ENCODE peak calls at places on chromosomes 11 and 22, in nine cellular contexts. X, N, J, B, Q, E, F, S and C are unnamed samples.

GRCh38 chr22:29112680-29113079 is 39.8 kb downstream of the KREMEN1 start:
- DNase-seq in B (no peak), X (no peak), Q (no peak), E (no peak), N (no peak), F (no peak), J (no peak), S (no peak), C (no peak)

GRCh38 chr11:68052137-68052873 is 13.5 kb downstream of the TCIRG1 start:
- DNase-seq in J (no peak), F (no peak), X (no peak), Q (no peak), S (no peak), E (no peak), N (no peak), B (no peak), C (no peak)

GRCh38 chr11:109130910-109131309 is 291.1 kb upstream of the C11orf87 start:
- DNase-seq in S (no peak), Q (no peak), N (no peak), E (no peak), F (no peak), X (no peak), J (no peak), B (no peak), C (no peak)

GRCh38 chr11:78961938-78962701 is 387.5 kb upstream of the NARS2 start:
- DNase-seq in J (no peak), N (peak; percentile 82), X (no peak), F (peak; percentile 61), S (no peak), E (peak; percentile 64), B (peak; percentile 23), Q (no peak), C (no peak)

GRCh38 chr11:80955588-80955987 is 1514.8 kb upstream of the TENM4 start:
- DNase-seq in X (no peak), B (no peak), S (no peak), E (no peak), Q (no peak), J (no peak), N (no peak), F (no peak), C (no peak)

GRCh38 chr11:115930886-115931537 is 426.8 kb upstream of the CADM1 start:
- DNase-seq in J (no peak), B (no peak), E (no peak), Q (no peak), N (no peak), X (no peak), F (no peak), S (no peak), C (no peak)

GRCh38 chr11:40185793-40186192 is 1273.7 kb downstream of the LRRC4C start:
- DNase-seq in B (no peak), S (no peak), N (no peak), X (no peak), Q (no peak), E (no peak), F (no peak), J (no peak), C (no peak)

GRCh38 chr22:20651286-20651685 is 122.6 kb upstream of the SERPIND1 start:
- DNase-seq in F (no peak), B (no peak), N (no peak), S (no peak), Q (no peak), J (no peak), X (no peak), E (no peak), C (no peak)

GRCh38 chr22:31130873-31131272 is 8.1 kb downstream of the INPP5J start:
- DNase-seq in N (no peak), F (no peak), Q (no peak), J (no peak), B (no peak), E (no peak), X (no peak), S (no peak), C (no peak)

GRCh38 chr11:30314625-30315024 is 8.3 kb upstream of the ARL14EP start:
- DNase-seq in Q (no peak), N (no peak), S (no peak), E (no peak), F (no peak), J (no peak), X (peak; percentile 21), B (no peak), C (no peak)

GRCh38 chr11:103662880-103663279 is 373.6 kb upstream of the DDI1 start:
- DNase-seq in E (no peak), S (no peak), J (no peak), B (no peak), Q (no peak), N (no peak), X (no peak), F (no peak), C (no peak)

GRCh38 chr11:120780239-120780638 is 243.7 kb upstream of the TBCEL start:
- DNase-seq in X (peak; percentile 68), J (no peak), E (no peak), N (no peak), F (no peak), Q (no peak), B (no peak), S (no peak), C (no peak)

GRCh38 chr22:46072030-46072881 is 78.1 kb upstream of the PPARA start:
- DNase-seq in Q (peak; percentile 42), E (no peak), B (peak; percentile 77), F (no peak), J (no peak), S (no peak), X (peak; percentile 18), N (peak; percentile 61), C (no peak)

GRCh38 chr11:34613462-34614183 is 7.3 kb upstream of the EHF start:
- DNase-seq in E (no peak), B (peak; percentile 24), X (no peak), F (no peak), Q (no peak), J (no peak), N (no peak), S (no peak), C (no peak)

GRCh38 chr11:67435031-67435726 is 2.3 kb downstream of the PTPRCAP start:
- DNase-seq in X (no peak), F (no peak), E (no peak), N (no peak), J (no peak), B (peak; percentile 66), Q (no peak), S (no peak), C (no peak)

GRCh38 chr22:44430716-44431115 is 67.3 kb downstream of the RTL6 start:
- DNase-seq in E (no peak), F (no peak), X (no peak), Q (no peak), B (no peak), S (no peak), J (no peak), N (no peak), C (no peak)

GRCh38 chr11:92295175-92296137 is 70.8 kb downstream of the FAT3 start:
- DNase-seq in X (no peak), N (no peak), B (no peak), E (no peak), J (no peak), Q (no peak), S (no peak), F (no peak), C (no peak)

GRCh38 chr11:58905716-58906547 is 33.4 kb upstream of the GLYATL1 start:
- DNase-seq in Q (peak; percentile 4), B (peak; percentile 6), J (no peak), X (peak; percentile 78), S (no peak), N (peak; percentile 82), E (peak; percentile 89), F (peak; percentile 64), C (peak; percentile 92)

GRCh38 chr22:48738204-48738980 is 1089.3 kb downstream of the BRD1 start:
- DNase-seq in N (no peak), X (no peak), B (no peak), Q (no peak), S (no peak), J (no peak), E (no peak), F (no peak), C (no peak)

GRCh38 chr11:64559351-64560138 is 31.5 kb upstream of the SLC22A12 start:
- DNase-seq in X (no peak), S (no peak), B (no peak), J (no peak), Q (no peak), F (no peak), N (peak; percentile 52), E (no peak), C (no peak)

GRCh38 chr11:76663912-76664440 is 6.6 kb downstream of the LRRC32 start:
- DNase-seq in N (no peak), X (no peak), B (no peak), S (no peak), F (no peak), J (no peak), Q (no peak), E (no peak), C (no peak)

GRCh38 chr11:69540118-69541000 is 58.9 kb downstream of the LINC01488 start:
- DNase-seq in X (no peak), F (no peak), E (no peak), J (no peak), S (no peak), N (peak; percentile 30), Q (no peak), B (no peak), C (no peak)

GRCh38 chr22:40525250-40525884 is 111.2 kb downstream of the MRTFA start:
- DNase-seq in B (peak; percentile 80), Q (peak; percentile 79), N (peak; percentile 51), X (no peak), J (peak; percentile 60), S (peak; percentile 60), E (peak; percentile 8), F (peak; percentile 49), C (no peak)